ENCODE peak calls at places on chromosomes 7 and 10, in four cellular contexts. B, D, W and F are unnamed samples. For H3K9me3 and H3K4me1, the result is how much of the 10 kb centered on the place peaks cover.

GRCh38 chr10:35300063-35300699 is 36.1 kb upstream of the CCNY start:
- DNase-seq in B (no peak), D (peak), W (no peak), F (peak)

GRCh38 chr7:105940111-105940510 is 23.0 kb upstream of the CDHR3 start:
- DNase-seq in B (no peak), D (no peak), W (no peak), F (no peak)

GRCh38 chr7:54622696-54623309 is 80.6 kb downstream of the VSTM2A start:
- DNase-seq in B (no peak), D (no peak), W (no peak), F (no peak)

GRCh38 chr7:135285547-135285946 is 51.9 kb downstream of the STRA8 start:
- DNase-seq in B (no peak), D (no peak), W (no peak), F (no peak)

GRCh38 chr7:89887489-89887888 is 266.8 kb upstream of the STEAP1 start:
- DNase-seq in B (no peak), D (no peak), W (no peak), F (no peak)

GRCh38 chr7:78159537-78159936 is 361.0 kb downstream of the PHTF2 start:
- DNase-seq in B (no peak), D (no peak), W (no peak), F (no peak)

GRCh38 chr10:61901829-61902447 is 439 bp downstream of the ARID5B start:
- DNase-seq in B (peak), D (no peak), W (peak), F (no peak)

GRCh38 chr10:77386833-77387232 is 250.8 kb downstream of the KCNMA1 start:
- DNase-seq in B (peak), D (no peak), W (no peak), F (no peak)

GRCh38 chr10:119306964-119307363 is 99.6 kb downstream of the GRK5 start:
- DNase-seq in B (no peak), D (no peak), W (no peak), F (no peak)

GRCh38 chr7:22943997-22944396 is 69.9 kb downstream of the HYCC1 start:
- DNase-seq in B (no peak), D (no peak), W (no peak), F (no peak)

GRCh38 chr7:127629268-127629854 is 11.4 kb upstream of the PAX4 start:
- DNase-seq in B (no peak), D (peak), W (peak), F (no peak)

GRCh38 chr10:91681361-91682276 is 48.7 kb upstream of the PPP1R3C start:
- DNase-seq in B (no peak), D (no peak), W (peak), F (no peak)

GRCh38 chr7:12649348-12649747 is 38.1 kb upstream of the ARL4A start:
- DNase-seq in B (no peak), D (no peak), W (no peak), F (no peak)

GRCh38 chr7:361680-362415 is 71.9 kb downstream of the FOXL3 start:
- DNase-seq in B (no peak), D (no peak), W (no peak), F (no peak)

GRCh38 chr7:39069046-39069445 is 91.3 kb downstream of the POU6F2 start:
- DNase-seq in B (no peak), D (no peak), W (no peak), F (no peak)

GRCh38 chr10:68096913-68097509 is 12.3 kb upstream of the MYPN start:
- DNase-seq in B (no peak), D (peak), W (peak), F (no peak)

GRCh38 chr7:4158826-4159225 is 523.3 kb upstream of the FOXK1 start:
- DNase-seq in B (no peak), D (no peak), W (no peak), F (no peak)

GRCh38 chr10:100872034-100872791 is 40.5 kb upstream of the SLF2 start:
- DNase-seq in B (no peak), D (peak), W (peak), F (no peak)

GRCh38 chr10:128854965-128855364 is 612.1 kb upstream of the MGMT start:
- DNase-seq in B (peak), D (peak), W (peak), F (peak)

GRCh38 chr7:66140924-66141323 is 26.3 kb downstream of the CRCP start:
- DNase-seq in B (peak), D (peak), W (peak), F (peak)

GRCh38 chr7:131944556-131945069 is 388.2 kb upstream of the PODXL start:
- DNase-seq in B (no peak), D (no peak), W (no peak), F (no peak)

GRCh38 chr10:123911866-123912265 is 20.3 kb upstream of the CPXM2 start:
- DNase-seq in B (no peak), D (no peak), W (no peak), F (no peak)

GRCh38 chr7:12570529-12571461 is at the start of gene SCIN:
- DNase-seq in B (no peak), D (peak), W (peak), F (no peak)

GRCh38 chr7:134315679-134316538 is 821 bp downstream of the SLC35B4 start:
- DNase-seq in B (no peak), D (no peak), W (no peak), F (no peak)

GRCh38 chr10:102455893-102456471 is 4.6 kb upstream of the C10orf95 start:
- DNase-seq in B (no peak), D (no peak), W (no peak), F (peak)

GRCh38 chr10:25890995-25891394 is 43.0 kb upstream of the MYO3A start:
- DNase-seq in B (no peak), D (no peak), W (no peak), F (no peak)

GRCh38 chr7:21967500-21968099 is 21.9 kb upstream of the CDCA7L start:
- DNase-seq in B (no peak), D (no peak), W (no peak), F (no peak)

GRCh38 chr7:15378494-15378893 is 183.3 kb downstream of the AGMO start:
- DNase-seq in B (no peak), D (no peak), W (no peak), F (no peak)

GRCh38 chr7:15376601-15377000 is 185.2 kb downstream of the AGMO start:
- DNase-seq in B (no peak), D (no peak), W (no peak), F (no peak)
- H3K9me3 ChIP-seq in B (under half), D (under half), W (under half), F (under half)

GRCh38 chr7:17307969-17308648 is 9.7 kb downstream of the AHR start:
- DNase-seq in B (no peak), D (no peak), W (no peak), F (no peak)
- H3K4me1 ChIP-seq in B (under half), D (under half), W (under half), F (under half)

GRCh38 chr7:159120540-159120919 is 24.1 kb downstream of the VIPR2 start:
- DNase-seq in B (peak), D (no peak), W (no peak), F (no peak)
- H3K9me3 ChIP-seq in B (under half), D (under half), W (under half), F (under half)

GRCh38 chr10:98141484-98142073 is 7.1 kb downstream of the R3HCC1L start:
- DNase-seq in B (no peak), D (no peak), W (no peak), F (no peak)
- H3K4me1 ChIP-seq in B (under half), D (under half), W (half or more), F (under half)

DNA sequence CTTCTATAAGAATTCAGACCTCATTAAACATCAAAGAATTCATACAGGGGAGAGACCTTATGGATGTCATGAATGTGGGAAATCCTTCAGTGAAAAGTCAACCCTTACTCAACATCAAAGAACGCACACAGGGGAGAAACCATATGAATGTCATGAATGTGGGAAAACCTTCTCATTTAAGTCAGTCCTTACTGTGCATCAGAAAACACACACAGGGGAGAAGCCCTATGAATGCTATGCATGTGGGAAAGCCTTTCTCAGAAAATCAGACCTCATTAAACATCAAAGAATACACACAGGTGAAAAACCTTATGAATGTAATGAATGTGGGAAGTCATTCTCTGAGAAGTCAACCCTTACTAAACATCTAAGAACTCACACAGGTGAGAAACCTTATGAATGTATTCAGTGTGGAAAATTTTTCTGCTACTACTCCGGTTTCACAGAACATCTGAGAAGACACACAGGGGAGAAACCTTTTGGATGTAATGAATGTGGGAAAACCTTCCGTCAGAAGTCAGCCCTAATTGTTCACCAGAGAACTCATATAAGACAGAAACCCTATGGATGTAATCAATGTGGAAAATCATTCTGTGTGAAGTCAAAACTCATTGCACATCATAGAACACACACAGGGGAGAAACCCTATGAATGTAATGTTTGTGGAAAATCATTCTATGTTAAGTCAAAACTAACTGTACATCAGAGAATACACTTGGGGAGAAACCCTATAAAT is 24.1 kb downstream of the ZNF37A start:
- DNase-seq in B (no peak), D (no peak), W (no peak), F (no peak)
- H3K9me3 ChIP-seq in B (half or more), D (under half), W (half or more), F (half or more)

DNA sequence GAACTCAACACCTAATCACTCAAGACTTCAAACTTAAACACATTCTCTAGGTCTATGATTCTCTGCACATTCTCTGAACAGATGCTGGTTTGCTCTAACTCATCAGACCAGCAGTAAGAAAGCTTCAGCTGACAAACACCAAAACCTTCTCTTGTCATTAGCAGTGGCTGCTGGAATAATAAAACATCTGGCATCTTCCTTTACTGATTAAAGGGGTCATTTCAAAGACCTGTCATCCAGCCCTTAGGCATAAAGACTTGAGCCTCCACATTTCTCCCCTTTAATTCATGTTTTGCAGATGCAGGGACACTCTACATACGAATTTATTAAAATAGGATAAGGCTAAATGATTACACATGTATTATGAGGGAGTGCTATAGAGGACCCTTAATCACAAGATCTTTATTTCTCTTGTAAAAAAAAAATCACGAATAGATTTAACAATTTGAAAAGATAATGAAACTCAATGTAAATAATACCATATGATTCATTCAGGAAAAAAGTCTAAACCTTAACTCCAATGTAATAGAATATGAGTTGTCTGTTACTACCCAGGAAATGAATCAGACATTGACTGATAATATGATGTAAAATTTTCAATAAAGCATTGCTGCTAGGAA is 152.4 kb upstream of the GNAI1 start:
- DNase-seq in B (no peak), D (no peak), W (no peak), F (no peak)
- H3K4me1 ChIP-seq in B (under half), D (under half), W (under half), F (under half)

GRCh38 chr7:82384051-82384464 is 59.5 kb downstream of the CACNA2D1 start:
- DNase-seq in B (no peak), D (no peak), W (no peak), F (no peak)
- H3K9me3 ChIP-seq in B (under half), D (under half), W (under half), F (under half)

GRCh38 chr10:78953124-78954008 is 115.4 kb upstream of the ZMIZ1 start:
- DNase-seq in B (peak), D (no peak), W (no peak), F (no peak)
- H3K4me1 ChIP-seq in B (under half), D (under half), W (under half), F (under half)